ENCODE peak calls at places on chromosomes 12 and 14, in six cellular contexts. E is GM06990, J is lower leg skin, Z is cardiac fibroblast, U is Calu3, F is uterus. M is an unnamed sample.
A peak's percentile ranks its signal among the peaks of the same experiment; 100 is the strongest.

GRCh38 chr12:66132408-66132807 is 1.9 kb upstream of the LLPH start:
- DNase-seq in U (no peak), J (no peak), Z (peak; percentile 68), F (no peak), E (no peak), M (no peak)

GRCh38 chr14:96086032-96086431 is 46.9 kb downstream of the C14orf132 start:
- DNase-seq in Z (peak; percentile 69), U (peak; percentile 74), F (no peak), J (no peak), E (no peak), M (no peak)

GRCh38 chr12:127903146-127903545 is 363.8 kb upstream of the TMEM132C start:
- DNase-seq in J (no peak), Z (no peak), E (no peak), U (no peak), F (no peak), M (no peak)

GRCh38 chr12:9036227-9036626 is 46.9 kb downstream of the KLRG1 start:
- DNase-seq in Z (no peak), F (no peak), J (no peak), U (no peak), E (no peak), M (no peak)

GRCh38 chr12:100955139-100955538 is 160.6 kb downstream of the ANO4 start:
- DNase-seq in F (peak; percentile 16), U (peak; percentile 35), E (no peak), J (no peak), Z (peak; percentile 55), M (no peak)

GRCh38 chr14:92510972-92511371 is 2.6 kb upstream of the RIN3 start:
- DNase-seq in Z (no peak), E (no peak), J (no peak), U (no peak), F (no peak), M (no peak)

GRCh38 chr12:70757830-70758493 is 120.7 kb upstream of the PTPRB start:
- DNase-seq in J (no peak), U (no peak), Z (no peak), E (no peak), F (no peak), M (no peak)

GRCh38 chr14:48382961-48383360 is 707.6 kb upstream of the MDGA2 start:
- DNase-seq in J (no peak), E (no peak), Z (no peak), F (no peak), U (no peak), M (no peak)

GRCh38 chr14:75427126-75427481 is 718 bp upstream of the JDP2 start:
- DNase-seq in E (peak; percentile 61), F (no peak), J (no peak), Z (no peak), U (no peak), M (no peak)

GRCh38 chr12:76272292-76272691 is 75.9 kb downstream of the BBS10 start:
- DNase-seq in J (no peak), E (no peak), Z (no peak), U (no peak), F (no peak), M (no peak)

GRCh38 chr12:3611853-3612703 is 121.1 kb downstream of the PRMT8 start:
- DNase-seq in E (no peak), J (no peak), Z (no peak), U (no peak), F (no peak), M (no peak)

GRCh38 chr12:114764516-114764915 is 80.5 kb upstream of the TBX3 start:
- DNase-seq in J (no peak), E (no peak), Z (no peak), F (no peak), U (no peak), M (peak; percentile 61)

GRCh38 chr14:95314609-95315008 is 5.1 kb downstream of the CLMN start:
- DNase-seq in J (no peak), Z (peak; percentile 33), E (no peak), U (peak; percentile 72), F (no peak), M (no peak)

GRCh38 chr12:20132818-20133217 is 235.5 kb upstream of the PDE3A start:
- DNase-seq in F (no peak), U (no peak), J (no peak), Z (no peak), E (no peak), M (no peak)

GRCh38 chr14:54589843-54590242 is 22.9 kb downstream of the SAMD4A start:
- DNase-seq in U (no peak), Z (no peak), F (no peak), J (no peak), E (no peak), M (no peak)

GRCh38 chr12:96578526-96579125 is 89.2 kb downstream of the CFAP54 start:
- DNase-seq in Z (peak; percentile 75), E (peak; percentile 25), U (peak; percentile 20), J (no peak), F (no peak), M (no peak)

GRCh38 chr12:48002773-48003218 is 1.5 kb downstream of the COL2A1 start:
- DNase-seq in U (no peak), F (no peak), E (no peak), Z (peak; percentile 38), J (no peak), M (peak; percentile 68)

GRCh38 chr14:69323266-69323966 is 63.5 kb downstream of the GALNT16 start:
- DNase-seq in Z (no peak), J (no peak), U (no peak), E (no peak), F (peak; percentile 5), M (no peak)

DNA sequence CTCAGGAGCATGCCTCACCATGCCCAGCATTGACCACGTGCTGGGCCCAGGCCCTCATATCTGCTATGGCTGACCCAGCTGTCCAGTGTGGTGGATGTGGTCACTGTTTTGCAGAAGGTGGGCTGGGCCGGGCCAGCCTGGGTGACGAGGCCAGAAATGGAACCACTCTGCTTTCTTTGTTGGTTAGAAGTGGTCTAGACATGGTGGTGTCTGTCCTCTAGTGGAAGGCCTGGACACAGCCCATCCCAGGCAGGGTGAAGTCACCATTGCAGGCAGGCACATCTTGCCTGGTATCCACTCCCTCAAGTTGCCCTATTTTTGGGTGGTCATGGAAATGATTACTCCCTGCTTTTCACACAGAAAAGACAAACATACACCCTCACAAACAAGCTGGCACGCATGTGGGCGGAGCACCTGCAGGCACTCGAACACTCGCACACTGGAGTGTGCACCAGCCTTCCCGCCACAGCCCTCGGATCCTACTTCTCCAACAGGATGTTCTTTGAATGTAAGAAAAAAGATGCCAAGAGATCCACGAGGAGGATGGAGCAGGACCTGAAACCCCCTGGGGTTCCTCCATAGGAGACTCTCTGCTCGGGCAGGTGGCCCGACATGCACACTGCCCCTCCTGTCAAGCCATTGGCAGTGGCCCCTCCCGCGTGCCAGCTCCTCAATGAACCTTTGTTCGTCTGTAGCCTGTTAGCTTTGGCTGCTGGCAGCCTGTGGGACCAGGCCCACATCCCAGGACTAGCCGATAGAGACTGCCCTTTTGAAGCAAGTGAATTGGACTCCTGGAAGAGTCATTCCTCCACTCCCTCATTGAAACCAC is 38.4 kb downstream of the MLXIP start:
- DNase-seq in Z (no peak), F (no peak), J (no peak), U (no peak), E (no peak), M (no peak)
- TF ChIP-seq CTCF in Z (no peak), F (no peak), J (no peak), U (no peak), E (no peak), M (no peak)

GRCh38 chr14:98607341-98607910 is 664.6 kb downstream of the BCL11B start:
- DNase-seq in J (no peak), Z (no peak), U (no peak), E (no peak), F (no peak), M (no peak)

GRCh38 chr14:98606816-98607215 is 665.2 kb downstream of the BCL11B start:
- DNase-seq in J (no peak), F (no peak), U (no peak), E (no peak), Z (no peak), M (no peak)

GRCh38 chr14:98602983-98603382 is 669.0 kb downstream of the BCL11B start:
- DNase-seq in J (no peak), Z (no peak), E (no peak), F (no peak), U (no peak), M (no peak)

GRCh38 chr14:98606041-98606640 is 665.9 kb downstream of the BCL11B start:
- DNase-seq in U (no peak), E (no peak), F (no peak), Z (no peak), J (no peak), M (no peak)

DNA sequence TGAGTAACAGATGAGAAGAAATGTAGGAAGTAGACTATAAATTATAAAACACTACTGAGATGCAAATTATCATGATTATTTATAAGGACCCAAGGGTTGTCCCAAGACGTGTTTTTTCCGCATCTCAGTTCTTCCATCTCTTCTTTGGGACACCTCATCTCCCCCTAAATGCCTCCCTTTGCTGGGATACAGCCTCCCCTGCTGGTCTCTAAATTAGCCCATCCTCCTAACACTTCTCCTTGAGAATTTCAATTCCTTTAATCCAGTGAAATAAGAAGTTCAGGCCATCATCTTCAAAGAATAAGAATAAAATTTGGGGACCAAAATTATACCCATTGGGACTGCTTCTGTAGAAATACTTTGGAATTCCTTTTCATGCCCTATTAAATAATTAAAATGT is 667.0 kb downstream of the BCL11B start:
- DNase-seq in U (no peak), J (no peak), E (no peak), F (no peak), Z (no peak), M (no peak)
- TF ChIP-seq CTCF in U (no peak), J (no peak), E (no peak), F (no peak), Z (no peak), M (no peak)

GRCh38 chr12:119791453-119791852 is 85.7 kb downstream of the CIT start:
- DNase-seq in U (no peak), E (no peak), Z (no peak), F (no peak), J (no peak), M (no peak)
- TF ChIP-seq CTCF in U (no peak), E (no peak), Z (no peak), F (no peak), J (no peak), M (no peak)

GRCh38 chr12:116497051-116497529 is 62.1 kb upstream of the MAP1LC3B2 start:
- DNase-seq in U (no peak), J (peak; percentile 40), Z (no peak), E (peak; percentile 24), F (no peak), M (no peak)
- TF ChIP-seq CTCF in U (no peak), J (no peak), Z (no peak), E (no peak), F (no peak), M (no peak)

GRCh38 chr14:82999802-83000201 is 1466.1 kb upstream of the SEL1L start:
- DNase-seq in J (no peak), F (no peak), Z (no peak), E (no peak), U (no peak), M (no peak)
- TF ChIP-seq CTCF in J (no peak), F (no peak), Z (no peak), E (no peak), U (no peak), M (peak; percentile 38)

M was measured in endothelial cell.